ENCODE peak calls at places on chromosomes 16 and 17, in eight cellular contexts. One of them, this sample, is unnamed.
A peak's percentile ranks its signal among the peaks of the same experiment; 100 is the strongest.

GRCh38 chr16:25033852-25034251 is 18.7 kb upstream of the ARHGAP17 start:
- DNase-seq in H1: no peak
- DNase-seq in transverse colon: no peak
- DNase-seq in HepG2: no peak
- DNase-seq in GM23338: no peak
- DNase-seq in Panc1: no peak
- DNase-seq in stomach: no peak
- DNase-seq in HL-60: no peak
- DNase-seq in this sample: no peak

GRCh38 chr16:19696312-19696711 is 21.7 kb downstream of the KNOP1 start:
- DNase-seq in H1: no peak
- DNase-seq in transverse colon: peak; percentile 92
- DNase-seq in HepG2: no peak
- DNase-seq in GM23338: no peak
- DNase-seq in Panc1: peak; percentile 69
- DNase-seq in stomach: peak; percentile 86
- DNase-seq in HL-60: peak; percentile 5
- DNase-seq in this sample: no peak

GRCh38 chr16:84351630-84352029 is 16.7 kb upstream of the ATP2C2 start:
- DNase-seq in H1: no peak
- DNase-seq in transverse colon: peak; percentile 62
- DNase-seq in HepG2: no peak
- DNase-seq in GM23338: no peak
- DNase-seq in Panc1: no peak
- DNase-seq in stomach: no peak
- DNase-seq in HL-60: no peak
- DNase-seq in this sample: no peak

GRCh38 chr17:66855204-66855603 is 20.3 kb downstream of the CACNG5 start:
- DNase-seq in H1: peak; percentile 54
- DNase-seq in transverse colon: no peak
- DNase-seq in HepG2: no peak
- DNase-seq in GM23338: peak; percentile 73
- DNase-seq in Panc1: no peak
- DNase-seq in stomach: no peak
- DNase-seq in HL-60: no peak
- DNase-seq in this sample: no peak

GRCh38 chr17:77873518-77874302 is 84.8 kb upstream of the TNRC6C start:
- DNase-seq in H1: no peak
- DNase-seq in transverse colon: no peak
- DNase-seq in HepG2: no peak
- DNase-seq in GM23338: no peak
- DNase-seq in Panc1: no peak
- DNase-seq in stomach: no peak
- DNase-seq in HL-60: no peak
- DNase-seq in this sample: no peak

GRCh38 chr17:48510761-48511604 is 19.8 kb downstream of the HOXB1 start:
- DNase-seq in H1: no peak
- DNase-seq in transverse colon: no peak
- DNase-seq in HepG2: no peak
- DNase-seq in GM23338: no peak
- DNase-seq in Panc1: no peak
- DNase-seq in stomach: no peak
- DNase-seq in HL-60: no peak
- DNase-seq in this sample: no peak

GRCh38 chr16:19522369-19523159 is 666 bp upstream of the GDE1 start:
- DNase-seq in H1: no peak
- DNase-seq in transverse colon: no peak
- DNase-seq in HepG2: no peak
- DNase-seq in GM23338: peak; percentile 3
- DNase-seq in Panc1: peak; percentile 15
- DNase-seq in stomach: no peak
- DNase-seq in HL-60: no peak
- DNase-seq in this sample: no peak

GRCh38 chr17:60169921-60170817 is 20.4 kb downstream of the CA4 start:
- DNase-seq in H1: no peak
- DNase-seq in transverse colon: peak; percentile 86
- DNase-seq in HepG2: peak; percentile 35
- DNase-seq in GM23338: no peak
- DNase-seq in Panc1: no peak
- DNase-seq in stomach: no peak
- DNase-seq in HL-60: peak; percentile 84
- DNase-seq in this sample: no peak

GRCh38 chr16:86740817-86741799 is 162.8 kb downstream of the FOXL1 start:
- DNase-seq in H1: no peak
- DNase-seq in transverse colon: no peak
- DNase-seq in HepG2: peak; percentile 29
- DNase-seq in GM23338: peak; percentile 47
- DNase-seq in Panc1: peak; percentile 18
- DNase-seq in stomach: no peak
- DNase-seq in HL-60: no peak
- DNase-seq in this sample: no peak

GRCh38 chr17:32349503-32349853 is 479 bp upstream of the ZNF207 start:
- DNase-seq in H1: no peak
- DNase-seq in transverse colon: peak; percentile 27
- DNase-seq in HepG2: no peak
- DNase-seq in GM23338: peak; percentile 27
- DNase-seq in Panc1: no peak
- DNase-seq in stomach: no peak
- DNase-seq in HL-60: no peak
- DNase-seq in this sample: no peak

GRCh38 chr17:76191891-76192290 is 48.4 kb downstream of the RNF157 start:
- DNase-seq in H1: no peak
- DNase-seq in transverse colon: no peak
- DNase-seq in HepG2: no peak
- DNase-seq in GM23338: no peak
- DNase-seq in Panc1: no peak
- DNase-seq in stomach: no peak
- DNase-seq in HL-60: no peak
- DNase-seq in this sample: no peak

GRCh38 chr17:38721802-38722201 is 8.3 kb upstream of the CISD3 start:
- DNase-seq in H1: no peak
- DNase-seq in transverse colon: no peak
- DNase-seq in HepG2: no peak
- DNase-seq in GM23338: no peak
- DNase-seq in Panc1: no peak
- DNase-seq in stomach: no peak
- DNase-seq in HL-60: no peak
- DNase-seq in this sample: no peak

GRCh38 chr16:74740795-74741304 is 33.8 kb downstream of the FA2H start:
- DNase-seq in H1: no peak
- DNase-seq in transverse colon: peak; percentile 90
- DNase-seq in HepG2: no peak
- DNase-seq in GM23338: no peak
- DNase-seq in Panc1: no peak
- DNase-seq in stomach: peak; percentile 92
- DNase-seq in HL-60: no peak
- DNase-seq in this sample: no peak

GRCh38 chr16:1823821-1824220 is 2.8 kb downstream of the HAGH start:
- DNase-seq in H1: no peak
- DNase-seq in transverse colon: no peak
- DNase-seq in HepG2: peak; percentile 75
- DNase-seq in GM23338: peak; percentile 71
- DNase-seq in Panc1: no peak
- DNase-seq in stomach: peak; percentile 55
- DNase-seq in HL-60: peak; percentile 83
- DNase-seq in this sample: no peak

GRCh38 chr16:84687715-84688114 is 12.1 kb upstream of the USP10 start:
- DNase-seq in H1: no peak
- DNase-seq in transverse colon: no peak
- DNase-seq in HepG2: no peak
- DNase-seq in GM23338: no peak
- DNase-seq in Panc1: no peak
- DNase-seq in stomach: no peak
- DNase-seq in HL-60: no peak
- DNase-seq in this sample: no peak

DNA sequence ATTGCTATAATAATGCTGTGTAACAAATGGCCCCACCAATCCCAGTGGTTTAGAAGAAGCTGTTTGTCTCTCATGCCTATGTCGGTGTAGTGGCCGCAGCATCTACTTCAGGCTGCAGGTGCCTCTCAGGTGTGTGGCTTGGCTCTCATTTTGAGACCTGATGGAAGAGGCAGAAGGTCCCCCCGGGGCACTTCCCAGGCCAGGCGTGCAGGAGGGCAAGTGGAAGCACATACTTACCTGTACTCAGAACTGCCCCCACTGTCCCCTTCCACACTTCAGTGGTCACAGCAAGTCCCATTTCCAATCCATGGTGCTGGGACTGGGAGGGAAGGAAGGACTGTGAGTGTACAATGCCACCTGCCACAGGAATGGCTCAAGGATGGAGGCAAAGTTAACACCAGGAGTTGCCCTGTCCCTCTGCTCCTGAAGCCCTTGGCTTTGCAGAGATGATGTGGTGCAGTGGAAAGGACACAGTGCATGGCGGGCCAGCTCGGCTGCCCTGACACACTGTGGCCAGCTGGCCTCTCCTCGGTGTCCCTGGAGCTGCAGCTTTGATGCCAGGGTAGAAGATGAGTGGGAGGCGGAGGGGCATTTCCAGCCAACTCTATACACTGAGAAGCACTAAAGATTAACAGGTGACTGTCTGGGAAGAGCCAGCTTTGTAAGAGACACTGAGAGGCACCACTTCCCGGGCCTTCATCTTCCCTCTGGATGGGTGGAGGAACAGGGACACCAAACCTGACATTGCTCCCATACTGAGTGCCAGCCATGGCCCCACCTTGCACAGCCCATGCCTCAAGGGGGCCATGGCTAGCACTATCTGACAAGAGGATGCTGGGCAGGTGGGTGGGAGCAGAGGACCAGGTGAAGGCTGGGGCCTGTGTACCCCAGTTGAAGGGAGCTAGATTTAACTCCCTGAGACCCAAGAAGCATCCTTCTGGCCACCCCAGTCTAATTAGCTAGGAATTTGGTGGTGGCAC is 105.9 kb downstream of the METRNL start:
- DNase-seq in H1: no peak
- DNase-seq in transverse colon: no peak
- DNase-seq in HepG2: no peak
- DNase-seq in GM23338: no peak
- DNase-seq in Panc1: no peak
- DNase-seq in stomach: no peak
- DNase-seq in HL-60: no peak
- DNase-seq in this sample: peak; percentile 82
- H3K27me3 ChIP-seq in H1: no peaks in the 10 kb centered on the region
- H3K27me3 ChIP-seq in transverse colon: no peaks in the 10 kb centered on the region
- H3K27me3 ChIP-seq in HepG2: peaks cover 43% of the 10 kb centered on the region
- H3K27me3 ChIP-seq in GM23338: no peaks in the 10 kb centered on the region
- H3K27me3 ChIP-seq in Panc1: no peaks in the 10 kb centered on the region
- H3K27me3 ChIP-seq in stomach: no peaks in the 10 kb centered on the region
- H3K27me3 ChIP-seq in HL-60: no peaks in the 10 kb centered on the region
- H3K27me3 ChIP-seq in this sample: no peaks in the 10 kb centered on the region

DNA sequence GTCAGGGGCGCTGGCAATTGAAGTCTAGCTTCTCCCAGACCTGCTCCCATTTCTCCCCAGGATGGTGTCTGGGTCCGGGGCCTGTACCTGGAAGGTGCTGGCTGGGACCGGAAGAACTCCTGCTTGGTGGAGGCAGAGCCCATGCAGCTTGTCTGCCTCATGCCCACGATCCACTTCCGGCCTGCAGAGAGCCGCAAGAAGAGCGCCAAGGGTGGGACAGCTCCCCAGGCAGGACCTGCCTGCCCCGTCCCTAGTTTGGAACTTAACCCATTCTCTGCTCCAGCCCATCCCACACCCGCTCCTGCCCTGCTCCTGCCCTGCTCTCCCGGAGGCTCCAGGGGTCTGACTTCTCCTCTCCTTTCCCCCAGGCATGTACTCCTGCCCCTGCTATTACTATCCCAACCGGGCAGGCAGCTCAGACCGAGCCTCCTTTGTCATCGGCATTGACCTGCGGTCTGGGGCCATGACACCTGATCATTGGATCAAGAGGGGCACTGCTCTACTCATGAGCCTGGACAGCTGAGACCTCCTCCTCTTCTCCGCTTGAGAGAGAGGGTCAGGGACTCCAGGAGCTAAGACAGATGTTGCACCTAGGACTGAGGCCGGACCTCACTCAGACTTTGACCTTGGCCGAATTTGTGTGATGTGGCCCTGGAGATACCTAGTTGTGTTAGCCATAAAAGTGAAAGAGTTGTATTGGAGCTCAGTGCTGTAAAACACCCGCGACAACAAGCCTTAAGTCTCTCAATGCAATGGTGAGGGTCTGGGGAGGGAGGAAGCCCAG is 814 bp upstream of the KDM6B start:
- DNase-seq in H1: no peak
- DNase-seq in transverse colon: no peak
- DNase-seq in HepG2: no peak
- DNase-seq in GM23338: no peak
- DNase-seq in Panc1: no peak
- DNase-seq in stomach: no peak
- DNase-seq in HL-60: no peak
- DNase-seq in this sample: no peak
- TF ChIP-seq POLR2AphosphoS5 in H1: no peak
- TF ChIP-seq POLR2AphosphoS5 in transverse colon: no peak
- TF ChIP-seq POLR2AphosphoS5 in HepG2: peak; percentile 34
- TF ChIP-seq POLR2AphosphoS5 in GM23338: no peak
- TF ChIP-seq POLR2AphosphoS5 in Panc1: no peak
- TF ChIP-seq POLR2AphosphoS5 in stomach: no peak
- TF ChIP-seq POLR2AphosphoS5 in HL-60: no peak
- TF ChIP-seq POLR2AphosphoS5 in this sample: no peak

GRCh38 chr17:79255046-79255445 is 180.4 kb downstream of the ENGASE start:
- DNase-seq in H1: no peak
- DNase-seq in transverse colon: no peak
- DNase-seq in HepG2: no peak
- DNase-seq in GM23338: no peak
- DNase-seq in Panc1: no peak
- DNase-seq in stomach: no peak
- DNase-seq in HL-60: no peak
- DNase-seq in this sample: no peak
- H3K27me3 ChIP-seq in H1: no peaks in the 10 kb centered on the region
- H3K27me3 ChIP-seq in transverse colon: peaks cover 37% of the 10 kb centered on the region
- H3K27me3 ChIP-seq in HepG2: peaks cover 92% of the 10 kb centered on the region
- H3K27me3 ChIP-seq in GM23338: no peaks in the 10 kb centered on the region
- H3K27me3 ChIP-seq in Panc1: peaks cover 32% of the 10 kb centered on the region
- H3K27me3 ChIP-seq in stomach: peaks cover 45% of the 10 kb centered on the region
- H3K27me3 ChIP-seq in HL-60: no peaks in the 10 kb centered on the region
- H3K27me3 ChIP-seq in this sample: no peaks in the 10 kb centered on the region

GRCh38 chr16:47460301-47460754 is 535 bp downstream of the ITFG1 start:
- DNase-seq in H1: no peak
- DNase-seq in transverse colon: no peak
- DNase-seq in HepG2: no peak
- DNase-seq in GM23338: peak; percentile 47
- DNase-seq in Panc1: no peak
- DNase-seq in stomach: no peak
- DNase-seq in HL-60: no peak
- DNase-seq in this sample: no peak

GRCh38 chr16:47461598-47462266 is 601 bp downstream of the PHKB start:
- DNase-seq in H1: no peak
- DNase-seq in transverse colon: peak; percentile 26
- DNase-seq in HepG2: peak; percentile 68
- DNase-seq in GM23338: peak; percentile 60
- DNase-seq in Panc1: peak; percentile 36
- DNase-seq in stomach: no peak
- DNase-seq in HL-60: peak; percentile 69
- DNase-seq in this sample: no peak

GRCh38 chr16:47460755-47461597 is at the start of the genes ITFG1 and PHKB:
- DNase-seq in H1: peak; percentile 67
- DNase-seq in transverse colon: peak; percentile 93
- DNase-seq in HepG2: peak; percentile 92
- DNase-seq in GM23338: peak; percentile 95
- DNase-seq in Panc1: no peak
- DNase-seq in stomach: peak; percentile 91
- DNase-seq in HL-60: peak; percentile 93
- DNase-seq in this sample: no peak

GRCh38 chr16:47459603-47460002 is 1.3 kb downstream of the ITFG1 start:
- DNase-seq in H1: no peak
- DNase-seq in transverse colon: no peak
- DNase-seq in HepG2: no peak
- DNase-seq in GM23338: no peak
- DNase-seq in Panc1: no peak
- DNase-seq in stomach: no peak
- DNase-seq in HL-60: no peak
- DNase-seq in this sample: no peak

GRCh38 chr16:47458331-47458730 is 2.5 kb downstream of the ITFG1 start:
- DNase-seq in H1: no peak
- DNase-seq in transverse colon: no peak
- DNase-seq in HepG2: no peak
- DNase-seq in GM23338: no peak
- DNase-seq in Panc1: no peak
- DNase-seq in stomach: no peak
- DNase-seq in HL-60: no peak
- DNase-seq in this sample: no peak
- TF ChIP-seq POLR2AphosphoS5 in H1: no peak
- TF ChIP-seq POLR2AphosphoS5 in transverse colon: no peak
- TF ChIP-seq POLR2AphosphoS5 in HepG2: no peak
- TF ChIP-seq POLR2AphosphoS5 in GM23338: no peak
- TF ChIP-seq POLR2AphosphoS5 in Panc1: no peak
- TF ChIP-seq POLR2AphosphoS5 in stomach: no peak
- TF ChIP-seq POLR2AphosphoS5 in HL-60: no peak
- TF ChIP-seq POLR2AphosphoS5 in this sample: no peak